ENCODE peak calls at places on chromosomes 13 and 19, in seven cellular contexts. U is fibroblast of pulmonary artery, V is fibroblast of mammary gland, Z is lower leg skin, P is astrocyte, X is mucosa of descending colon, J is upper lobe of right lung. I is an unnamed sample.

GRCh38 chr19:1231729-1232128 is 6.1 kb downstream of the CBARP start:
- DNase-seq in P (no peak), X (no peak), U (no peak), Z (no peak), J (no peak), V (no peak), I (no peak)

GRCh38 chr19:37855098-37855497 is 51.3 kb downstream of the WDR87 start:
- DNase-seq in V (peak), X (peak), U (peak), P (peak), Z (no peak), J (no peak), I (no peak)

GRCh38 chr19:32686847-32687450 is 4.7 kb upstream of the NUDT19 start:
- DNase-seq in P (no peak), X (no peak), J (no peak), V (no peak), U (no peak), Z (no peak), I (no peak)

GRCh38 chr19:14090509-14091085 is at the start of gene SAMD1:
- DNase-seq in P (peak), X (peak), U (peak), V (peak), Z (peak), J (peak), I (peak)

GRCh38 chr13:45674908-45675307 is 27.2 kb upstream of the CBY2 start:
- DNase-seq in P (peak), J (no peak), Z (no peak), X (no peak), V (peak), U (peak), I (no peak)

GRCh38 chr19:46878613-46879375 is 18.0 kb downstream of the ARHGAP35 start:
- DNase-seq in J (no peak), U (peak), V (peak), X (no peak), Z (no peak), P (peak), I (peak)

GRCh38 chr13:66348745-66349720 is 881.1 kb downstream of the PCDH9 start:
- DNase-seq in P (no peak), X (no peak), V (no peak), J (no peak), U (peak), Z (no peak), I (no peak)

GRCh38 chr13:109729031-109729870 is 57.1 kb downstream of the IRS2 start:
- DNase-seq in U (peak), P (peak), J (no peak), Z (no peak), V (no peak), X (no peak), I (no peak)

GRCh38 chr19:34096020-34096915 is 76.0 kb upstream of the LSM14A start:
- DNase-seq in V (peak), U (peak), J (no peak), P (peak), X (no peak), Z (no peak), I (no peak)

GRCh38 chr19:21256722-21257121 is 72.5 kb downstream of the ZNF708 start:
- DNase-seq in U (peak), V (peak), X (no peak), P (peak), J (no peak), Z (no peak), I (no peak)

GRCh38 chr19:49862411-49863253 is 4.7 kb downstream of the PNKP start:
- DNase-seq in J (peak), V (no peak), P (no peak), Z (no peak), U (no peak), X (peak), I (peak)
- TF ChIP-seq CTCF in J (no peak), V (peak), P (no peak), Z (no peak), U (no peak), X (no peak), I (no peak)

GRCh38 chr19:5023128-5023571 is 54.2 kb downstream of the KDM4B start:
- DNase-seq in P (no peak), V (no peak), J (no peak), X (no peak), U (no peak), Z (no peak), I (peak)

GRCh38 chr19:5020368-5020767 is 51.5 kb downstream of the KDM4B start:
- DNase-seq in P (no peak), V (no peak), X (no peak), U (no peak), J (no peak), Z (no peak), I (no peak)

GRCh38 chr19:5025027-5025426 is 56.1 kb downstream of the KDM4B start:
- DNase-seq in P (no peak), U (no peak), V (no peak), Z (no peak), J (no peak), X (no peak), I (no peak)

GRCh38 chr19:5024282-5024681 is 55.4 kb downstream of the KDM4B start:
- DNase-seq in J (no peak), Z (no peak), X (no peak), U (no peak), P (no peak), V (no peak), I (peak)

DNA sequence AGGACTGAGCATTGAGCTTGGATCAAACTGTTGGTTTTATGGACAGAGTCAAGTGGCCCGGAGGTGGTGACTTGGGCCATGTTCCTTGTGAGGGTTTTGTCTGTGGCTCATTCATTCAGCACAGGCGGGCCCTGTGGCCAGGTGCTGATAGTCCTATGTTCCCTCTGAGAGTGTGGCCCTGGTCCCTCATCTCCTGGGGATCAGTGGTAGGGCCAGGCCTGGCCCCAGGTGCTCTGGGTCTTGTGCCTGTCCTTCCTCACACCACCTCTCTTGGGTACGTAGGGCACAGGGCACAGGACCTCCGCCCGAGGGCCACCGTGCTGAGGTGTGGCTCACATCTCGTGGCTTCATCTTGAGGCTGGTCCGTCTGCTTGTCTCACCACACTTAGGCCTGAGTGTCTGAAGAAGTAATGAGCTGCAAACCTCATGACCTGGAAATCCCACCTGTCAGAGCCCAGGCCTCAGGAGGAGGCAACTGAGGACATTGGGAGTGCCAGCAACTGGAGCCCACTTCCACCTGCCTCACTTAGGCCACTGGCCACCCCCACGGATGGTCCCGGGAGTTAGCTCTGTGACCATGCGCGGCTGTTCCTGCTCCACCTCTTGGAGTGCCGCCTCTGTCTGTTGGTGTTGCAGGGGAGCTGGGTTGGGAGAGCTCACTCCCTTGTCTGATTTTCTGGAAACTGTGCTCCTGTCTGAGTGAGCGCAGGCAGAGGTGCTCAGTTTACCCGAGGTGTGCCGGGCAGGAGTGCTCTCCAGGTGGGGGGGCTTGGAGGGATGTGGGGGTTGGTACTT is 53.4 kb downstream of the KDM4B start:
- DNase-seq in Z (no peak), U (no peak), J (no peak), V (no peak), X (no peak), P (no peak), I (no peak)
- H3K4me3 ChIP-seq in Z (no peak), U (no peak), J (no peak), V (no peak), X (no peak), P (no peak), I (no peak)

DNA sequence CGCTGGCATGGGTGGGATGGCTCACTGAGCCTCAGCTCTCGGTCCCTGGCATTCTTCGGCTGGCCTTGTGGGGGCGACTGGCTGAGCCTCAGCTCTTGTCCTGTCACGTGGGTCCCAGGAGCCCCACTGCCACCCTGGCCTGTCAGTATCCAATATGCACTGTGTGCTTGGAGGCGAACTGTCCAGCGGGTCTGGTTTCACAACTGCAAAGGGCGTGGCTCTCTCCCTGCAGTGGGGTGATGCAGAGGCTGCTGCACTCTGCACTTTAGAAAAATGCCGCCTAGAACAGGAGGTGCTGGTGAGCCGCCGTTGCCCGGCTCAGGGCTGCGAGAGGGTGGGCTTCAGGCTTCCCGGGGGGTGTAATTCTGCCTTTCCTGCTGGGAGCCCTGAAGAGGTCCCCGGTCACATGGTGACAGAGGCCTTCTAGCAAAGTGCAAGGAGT is 17.0 kb upstream of the TMEM255B start:
- DNase-seq in V (peak), X (peak), U (peak), P (no peak), J (peak), Z (no peak), I (no peak)
- TF ChIP-seq CTCF in V (peak), X (no peak), U (peak), P (peak), J (peak), Z (no peak), I (no peak)

DNA sequence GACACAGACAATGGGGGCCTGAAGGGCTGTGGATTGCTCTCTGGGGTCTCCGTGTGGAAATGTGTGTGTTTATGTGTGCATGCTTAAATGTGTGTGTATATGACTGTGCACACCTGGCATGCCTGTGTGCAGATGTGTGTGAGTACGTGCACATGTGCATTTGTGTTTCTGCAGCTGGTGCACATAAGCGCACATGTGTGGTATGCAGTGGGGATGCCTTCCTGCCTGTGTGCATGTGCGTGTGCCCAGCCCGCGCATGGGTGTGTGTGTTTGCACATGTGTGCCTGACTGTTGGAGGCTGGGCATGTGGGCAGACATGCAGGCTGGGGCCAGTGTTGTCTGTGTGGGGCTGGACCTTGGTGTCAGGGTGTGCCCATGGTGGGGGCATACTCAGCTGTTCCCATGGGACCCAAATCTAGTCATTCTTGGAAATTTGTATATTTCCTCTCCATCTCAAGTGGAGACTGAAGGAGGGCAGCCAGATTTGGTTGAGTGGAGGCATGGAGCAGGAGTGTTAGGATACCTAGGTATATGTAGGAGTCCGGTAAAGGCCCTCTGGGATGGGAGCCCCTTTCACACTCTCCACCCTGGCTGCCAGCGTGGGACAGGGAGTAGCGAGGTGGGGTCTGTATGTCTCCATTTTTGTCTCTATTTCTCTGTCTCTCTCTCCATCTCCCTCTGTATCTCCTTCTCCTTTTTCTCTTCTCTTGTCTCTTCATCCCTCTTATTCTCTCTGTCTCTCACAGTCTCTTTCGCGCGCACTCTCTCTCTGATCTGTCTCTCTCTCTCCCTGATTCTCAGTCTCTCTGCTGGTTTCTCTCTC is 50.0 kb downstream of the CELF5 start:
- DNase-seq in V (no peak), X (no peak), J (no peak), P (no peak), U (no peak), Z (no peak), I (no peak)
- H3K4me3 ChIP-seq in V (no peak), X (no peak), J (no peak), P (no peak), U (no peak), Z (no peak), I (no peak)

GRCh38 chr13:114030666-114031610 is 57.1 kb upstream of the C13orf46 start:
- DNase-seq in V (no peak), Z (no peak), J (no peak), X (no peak), P (no peak), U (no peak), I (peak)

GRCh38 chr13:114032121-114032799 is 58.4 kb upstream of the C13orf46 start:
- DNase-seq in V (peak), P (peak), Z (no peak), X (no peak), U (peak), J (no peak), I (no peak)

GRCh38 chr13:114027826-114028225 is 54.0 kb upstream of the C13orf46 start:
- DNase-seq in X (peak), P (no peak), Z (no peak), U (no peak), V (no peak), J (no peak), I (no peak)

GRCh38 chr13:114031631-114032030 is 57.8 kb upstream of the C13orf46 start:
- DNase-seq in U (no peak), V (no peak), J (no peak), Z (no peak), X (no peak), P (no peak), I (no peak)

DNA sequence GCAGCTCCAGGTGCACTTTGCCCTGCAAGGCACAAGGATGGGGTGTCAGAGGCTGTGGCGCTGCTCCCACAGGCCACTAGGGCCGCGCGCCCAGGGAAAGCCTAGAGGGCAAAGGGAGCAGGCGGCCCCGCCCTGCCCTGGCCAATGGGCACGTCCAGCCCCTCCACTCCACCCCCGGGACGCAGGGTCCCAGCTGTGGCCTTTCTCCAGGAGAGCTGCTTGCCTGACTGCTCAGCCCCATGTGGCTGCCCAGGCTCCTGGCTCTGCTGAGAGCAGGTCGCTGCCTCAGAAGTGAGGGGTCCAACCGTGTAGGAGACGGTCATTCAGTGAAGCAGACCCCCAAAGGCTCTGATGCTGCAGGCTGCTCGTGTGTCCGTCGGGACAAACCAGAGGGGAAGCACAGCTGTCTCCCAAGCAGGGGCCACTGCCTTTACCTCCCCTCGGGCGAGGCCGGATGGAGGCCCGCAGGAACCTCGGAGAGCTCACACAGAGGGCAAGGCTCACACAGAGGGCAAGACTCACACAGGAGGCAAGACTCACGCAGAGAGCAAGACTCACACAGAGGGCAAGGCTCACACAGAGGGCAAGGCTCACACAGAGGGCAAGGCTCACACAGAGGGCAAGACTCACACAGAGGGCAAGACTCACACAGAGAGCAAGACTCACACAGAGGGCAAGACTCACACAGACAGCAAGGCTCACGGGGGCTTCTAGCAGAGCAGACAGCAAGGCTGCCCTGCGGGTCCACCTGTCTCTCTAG is 56.2 kb upstream of the C13orf46 start:
- DNase-seq in X (no peak), Z (no peak), U (no peak), V (no peak), P (no peak), J (no peak), I (no peak)
- TF ChIP-seq CTCF in X (no peak), Z (no peak), U (no peak), V (no peak), P (no peak), J (no peak), I (no peak)

GRCh38 chr19:16327911-16328823 is 3.5 kb downstream of the KLF2 start:
- DNase-seq in V (peak), X (peak), U (peak), Z (peak), P (no peak), J (peak), I (peak)

GRCh38 chr19:16327501-16327900 is 2.9 kb downstream of the KLF2 start:
- DNase-seq in V (no peak), Z (no peak), P (no peak), X (no peak), U (peak), J (no peak), I (no peak)

GRCh38 chr19:16327131-16327450 is 2.5 kb downstream of the KLF2 start:
- DNase-seq in X (no peak), V (no peak), J (peak), U (peak), Z (no peak), P (no peak), I (no peak)

GRCh38 chr19:16330368-16330801 is 5.8 kb downstream of the KLF2 start:
- DNase-seq in V (peak), X (peak), J (peak), P (peak), Z (peak), U (peak), I (peak)

GRCh38 chr19:16328824-16329482 is 4.3 kb downstream of the KLF2 start:
- DNase-seq in U (peak), Z (no peak), X (no peak), P (no peak), V (no peak), J (no peak), I (no peak)
- H3K4me3 ChIP-seq in U (peak), Z (no peak), X (no peak), P (no peak), V (no peak), J (peak), I (peak)

GRCh38 chr13:100024023-100024422 is 42.4 kb downstream of the ZIC2 start:
- DNase-seq in V (no peak), X (no peak), J (no peak), Z (no peak), P (no peak), U (no peak), I (no peak)
- TF ChIP-seq CTCF in V (no peak), X (no peak), J (no peak), Z (no peak), P (no peak), U (no peak), I (no peak)

GRCh38 chr13:42873081-42873480 is 91.7 kb downstream of the FAM216B start:
- DNase-seq in U (no peak), P (no peak), V (no peak), Z (no peak), J (no peak), X (no peak), I (no peak)
- H3K4me3 ChIP-seq in U (no peak), P (no peak), V (no peak), Z (no peak), J (no peak), X (no peak), I (no peak)

DNA sequence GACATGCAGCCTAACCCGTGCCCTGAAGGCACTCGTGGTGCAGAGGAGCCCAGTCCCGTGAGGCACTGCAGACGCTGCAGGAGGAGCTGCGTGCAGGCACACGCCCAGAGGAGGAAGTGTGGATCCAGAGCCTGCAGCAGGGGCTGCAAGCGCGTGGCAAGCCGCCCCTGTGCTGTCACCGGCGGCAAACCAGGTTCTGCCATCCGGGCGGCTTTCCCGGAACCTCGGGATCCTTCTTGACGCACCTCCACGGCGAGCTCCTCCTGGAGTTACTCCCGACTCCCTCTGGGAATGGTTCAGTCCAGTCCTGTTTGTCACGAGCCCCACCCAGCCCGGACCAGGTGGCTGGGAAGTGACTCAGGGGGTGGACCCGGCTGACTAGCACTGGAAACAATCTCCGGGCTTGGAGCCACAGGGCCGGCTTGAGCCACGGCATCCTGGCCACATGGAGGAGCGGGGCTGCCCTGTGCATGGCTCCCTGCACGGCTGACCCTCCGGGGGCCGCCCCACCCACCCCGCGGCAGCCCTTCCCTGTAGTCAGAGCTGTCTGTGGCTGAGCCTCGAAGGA is 10.2 kb downstream of the DPP9 start:
- DNase-seq in Z (peak), P (peak), V (peak), U (peak), J (peak), X (peak), I (peak)
- TF ChIP-seq CTCF in Z (no peak), P (no peak), V (no peak), U (no peak), J (no peak), X (no peak), I (no peak)